ENCODE peak calls at places on chromosome X, in five cellular contexts. G is K562, F is uterus, X is heart right ventricle, T is suprapubic skin. Q is an unnamed sample.

GRCh38 chrX:15215366-15215765 is 54.5 kb downstream of the ASB9 start:
- DNase-seq in G (no peak), F (no peak), X (no peak), T (no peak), Q (no peak)

GRCh38 chrX:66328950-66329596 is 165.0 kb downstream of the HEPH start:
- DNase-seq in G (no peak), F (no peak), X (no peak), T (no peak), Q (no peak)

GRCh38 chrX:30489323-30489722 is 88.2 kb downstream of the TASL start:
- DNase-seq in G (peak), F (no peak), X (no peak), T (no peak), Q (no peak)

GRCh38 chrX:32839781-32840180 is 371.6 kb downstream of the DMD start:
- DNase-seq in G (no peak), F (no peak), X (no peak), T (no peak), Q (no peak)

GRCh38 chrX:110132450-110133114 is 129.7 kb downstream of the TMEM164 start:
- DNase-seq in G (no peak), F (no peak), X (no peak), T (no peak), Q (no peak)

GRCh38 chrX:123740006-123740405 is 7.2 kb upstream of the THOC2 start:
- DNase-seq in G (no peak), F (no peak), X (no peak), T (no peak), Q (no peak)

GRCh38 chrX:133911816-133912495 is 73.4 kb downstream of the GPC3 start:
- DNase-seq in G (no peak), F (no peak), X (no peak), T (no peak), Q (no peak)

GRCh38 chrX:65536291-65536690 is 1.7 kb upstream of the LAS1L start:
- DNase-seq in G (no peak), F (no peak), X (no peak), T (no peak), Q (no peak)

GRCh38 chrX:2545144-2545543 is 44.4 kb upstream of the DHRSX start:
- DNase-seq in G (no peak), F (no peak), X (no peak), T (no peak), Q (no peak)

GRCh38 chrX:74467656-74468055 is 46.4 kb downstream of the SLC16A2 start:
- DNase-seq in G (no peak), F (no peak), X (no peak), T (no peak), Q (no peak)

GRCh38 chrX:79336869-79337815 is 30.0 kb downstream of the ITM2A start:
- DNase-seq in G (peak), F (no peak), X (no peak), T (no peak), Q (no peak)

GRCh38 chrX:13798184-13798583 is 18.7 kb downstream of the GPM6B start:
- DNase-seq in G (no peak), F (no peak), X (no peak), T (no peak), Q (no peak)

GRCh38 chrX:143121471-143121870 is 95.7 kb downstream of the SPANXN4 start:
- DNase-seq in G (no peak), F (no peak), X (no peak), T (no peak), Q (no peak)

GRCh38 chrX:132631579-132632232 is 142.9 kb upstream of the MBNL3 start:
- DNase-seq in G (peak), F (no peak), X (no peak), T (no peak), Q (peak)

GRCh38 chrX:105758784-105759183 is 63.6 kb upstream of the NRK start:
- DNase-seq in G (no peak), F (no peak), X (no peak), T (no peak), Q (peak)

GRCh38 chrX:69137371-69137881 is 27.8 kb downstream of the PJA1 start:
- DNase-seq in G (no peak), F (peak), X (no peak), T (no peak), Q (peak)

GRCh38 chrX:63993936-63994335 is 208.9 kb upstream of the ARHGEF9 start:
- DNase-seq in G (no peak), F (no peak), X (no peak), T (no peak), Q (no peak)

GRCh38 chrX:136185409-136186022 is 38.2 kb downstream of the FHL1 start:
- DNase-seq in G (no peak), F (no peak), X (no peak), T (no peak), Q (peak)
- H3K4me3 ChIP-seq in G (no peak), F (no peak), X (no peak), T (no peak), Q (no peak)

GRCh38 chrX:150506486-150506885 is 61.9 kb upstream of the MTM1 start:
- DNase-seq in G (no peak), F (no peak), X (no peak), T (no peak), Q (no peak)

GRCh38 chrX:150506020-150506419 is 62.4 kb upstream of the MTM1 start:
- DNase-seq in G (no peak), F (no peak), X (no peak), T (no peak), Q (no peak)

GRCh38 chrX:150508461-150509367 is 59.7 kb upstream of the MTM1 start:
- DNase-seq in G (no peak), F (peak), X (peak), T (peak), Q (no peak)

GRCh38 chrX:150508018-150508417 is 60.4 kb upstream of the MTM1 start:
- DNase-seq in G (no peak), F (no peak), X (no peak), T (no peak), Q (no peak)

DNA sequence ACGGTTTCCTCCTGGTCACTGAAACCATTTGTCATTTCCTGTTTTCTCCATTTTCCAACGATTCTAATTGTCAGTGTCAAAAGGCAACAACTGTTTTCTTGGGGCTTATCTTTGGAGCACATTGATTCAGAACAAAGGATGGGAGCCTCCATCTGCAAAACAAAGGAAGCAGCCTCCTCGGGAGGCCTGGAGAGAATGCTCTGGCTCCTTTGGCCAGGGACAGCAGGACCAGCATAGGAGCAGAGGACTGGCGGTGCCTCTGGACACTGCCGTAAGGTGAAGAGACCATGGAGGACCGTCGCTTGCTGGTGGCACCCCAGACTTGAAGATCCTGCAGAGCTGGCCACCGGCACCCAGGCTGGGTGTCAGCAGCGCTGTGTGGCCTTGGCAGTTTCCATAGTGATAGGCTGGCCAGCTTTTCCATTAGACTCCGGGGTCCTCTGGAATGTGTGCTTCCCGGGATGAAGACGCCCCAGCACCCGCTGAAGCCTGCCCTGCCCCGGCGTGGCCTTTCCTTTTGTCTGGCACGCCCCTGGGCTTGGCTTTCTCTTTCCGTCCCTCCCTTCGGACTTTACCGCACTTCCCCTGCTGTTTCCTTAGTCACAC is 61.1 kb upstream of the MTM1 start:
- DNase-seq in G (no peak), F (no peak), X (peak), T (no peak), Q (no peak)
- H3K27ac ChIP-seq in G (no peak), F (peak), X (no peak), T (peak), Q (no peak)

GRCh38 chrX:39613508-39613921 is 484.2 kb downstream of the BCOR start:
- DNase-seq in G (no peak), F (peak), X (peak), T (no peak), Q (peak)
- H3K4me3 ChIP-seq in G (no peak), F (peak), X (peak), T (peak), Q (peak)

GRCh38 chrX:41721590-41721989 is 2.4 kb upstream of the GPR82 start:
- DNase-seq in G (no peak), F (no peak), X (no peak), T (no peak), Q (no peak)

GRCh38 chrX:41723305-41723704 is 676 bp upstream of the GPR82 start:
- DNase-seq in G (no peak), F (no peak), X (no peak), T (no peak), Q (peak)

GRCh38 chrX:41722220-41722619 is 1.8 kb upstream of the GPR82 start:
- DNase-seq in G (no peak), F (no peak), X (no peak), T (no peak), Q (no peak)

GRCh38 chrX:41722816-41723215 is 1.2 kb upstream of the GPR82 start:
- DNase-seq in G (no peak), F (no peak), X (no peak), T (no peak), Q (peak)

GRCh38 chrX:41723821-41724220 is at the start of gene GPR82:
- DNase-seq in G (no peak), F (no peak), X (no peak), T (no peak), Q (no peak)
- H3K27ac ChIP-seq in G (no peak), F (no peak), X (no peak), T (no peak), Q (no peak)

GRCh38 chrX:71181910-71182799 is 37.5 kb downstream of the NLGN3 start:
- DNase-seq in G (peak), F (peak), X (peak), T (peak), Q (peak)
- H3K4me3 ChIP-seq in G (peak), F (peak), X (peak), T (peak), Q (peak)

DNA sequence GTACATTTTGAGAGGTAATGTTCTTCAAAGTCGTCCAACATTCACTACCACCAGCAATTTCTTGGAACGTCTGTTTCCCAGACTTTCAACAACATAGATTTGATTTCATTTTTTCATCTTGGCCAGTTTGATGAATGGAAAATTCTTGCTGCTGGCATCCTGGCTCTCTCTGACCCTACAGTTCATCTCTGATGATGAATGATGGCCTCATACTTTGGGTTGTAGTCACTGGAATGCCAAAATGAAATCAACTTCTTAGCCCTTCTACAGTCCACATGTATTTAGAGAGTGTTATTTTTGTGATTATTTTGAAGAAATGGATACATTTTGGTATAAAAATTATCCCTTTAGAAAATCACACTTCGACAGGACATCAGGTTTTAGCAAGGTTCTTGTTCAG is 8.8 kb downstream of the CHST7 start:
- DNase-seq in G (no peak), F (no peak), X (no peak), T (no peak), Q (no peak)
- H3K27ac ChIP-seq in G (no peak), F (peak), X (no peak), T (no peak), Q (no peak)

GRCh38 chrX:45807572-45808425 is 607.1 kb upstream of the DIPK2B start:
- DNase-seq in G (no peak), F (no peak), X (no peak), T (no peak), Q (peak)
- H3K4me3 ChIP-seq in G (no peak), F (no peak), X (peak), T (peak), Q (no peak)

GRCh38 chrX:119757646-119757978 is 776 bp upstream of the SOWAHD start:
- DNase-seq in G (no peak), F (no peak), X (no peak), T (no peak), Q (no peak)

GRCh38 chrX:119758682-119759332 is 419 bp downstream of the SOWAHD start:
- DNase-seq in G (peak), F (no peak), X (peak), T (no peak), Q (peak)

GRCh38 chrX:119757979-119758681 is at the start of gene SOWAHD:
- DNase-seq in G (peak), F (peak), X (peak), T (no peak), Q (no peak)

GRCh38 chrX:119755981-119756533 is 2.3 kb upstream of the SOWAHD start:
- DNase-seq in G (no peak), F (no peak), X (no peak), T (no peak), Q (no peak)

DNA sequence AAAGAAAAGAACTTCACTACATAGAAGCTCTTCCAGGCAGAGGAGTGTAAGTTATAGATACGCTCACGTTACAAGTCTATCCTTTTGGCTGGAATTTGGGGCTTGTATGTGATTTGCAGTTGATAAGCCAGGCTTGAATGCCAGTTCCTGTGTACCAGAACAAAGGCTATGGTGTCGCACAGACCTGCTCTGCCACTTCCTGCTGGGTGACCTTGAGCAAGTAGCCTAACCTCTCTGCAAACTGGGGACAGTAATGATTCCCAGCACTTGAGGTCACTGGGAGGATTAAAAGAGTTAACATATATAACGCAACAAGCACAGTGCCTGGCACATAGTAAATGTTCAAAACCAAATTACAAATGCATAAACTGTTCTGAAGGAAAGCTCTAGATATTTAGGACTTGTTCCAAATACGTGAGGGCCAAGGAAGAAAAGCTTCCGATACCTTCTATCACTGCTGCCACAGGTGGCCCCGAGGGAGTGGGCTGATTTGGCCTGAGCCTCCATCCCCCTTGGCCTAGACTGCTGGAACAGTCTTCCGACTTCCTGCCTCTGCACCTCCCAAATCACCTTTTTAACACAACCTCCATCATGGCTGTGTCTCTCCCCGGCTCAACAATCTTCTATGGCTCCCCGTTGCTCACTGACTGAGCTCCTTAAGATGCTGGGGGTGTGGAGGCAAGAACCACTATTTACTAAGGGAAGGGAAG is 1.3 kb upstream of the SOWAHD start:
- DNase-seq in G (no peak), F (no peak), X (no peak), T (no peak), Q (no peak)
- H3K27ac ChIP-seq in G (no peak), F (no peak), X (no peak), T (no peak), Q (no peak)

Q was measured in cardiac muscle cell.